ENCODE peak calls at places on chromosome 12, in seven cellular contexts. M is AG09319; C is CD4-positive, alpha-beta T cell; R is tibial artery; U is foreskin fibroblast; E is CD8-positive, alpha-beta T cell; X is A549. L is an unnamed sample.

GRCh38 chr12:23561536-23561935 is 387.9 kb downstream of the SOX5 start:
- DNase-seq in M (no peak), C (no peak), R (no peak), U (no peak), E (no peak), X (no peak), L (no peak)

GRCh38 chr12:85310456-85311076 is 30.5 kb downstream of the ALX1 start:
- DNase-seq in M (no peak), C (no peak), R (no peak), U (peak; percentile 8), E (no peak), X (no peak), L (no peak)

GRCh38 chr12:24079083-24079482 is 129.6 kb upstream of the SOX5 start:
- DNase-seq in M (no peak), C (no peak), R (no peak), U (no peak), E (no peak), X (no peak), L (no peak)

GRCh38 chr12:62191747-62192485 is 68.3 kb upstream of the USP15 start:
- DNase-seq in M (no peak), C (no peak), R (no peak), U (peak; percentile 61), E (peak; percentile 10), X (no peak), L (peak; percentile 22)

GRCh38 chr12:16112626-16113560 is 164.6 kb downstream of the SLC15A5 start:
- DNase-seq in M (peak; percentile 4), C (no peak), R (no peak), U (peak; percentile 16), E (no peak), X (no peak), L (no peak)

GRCh38 chr12:75781532-75782046 is 250.0 kb downstream of the PHLDA1 start:
- DNase-seq in M (no peak), C (no peak), R (no peak), U (peak; percentile 76), E (no peak), X (peak; percentile 29), L (no peak)

GRCh38 chr12:115541891-115542361 is 735.6 kb downstream of the MED13L start:
- DNase-seq in M (no peak), C (no peak), R (no peak), U (no peak), E (no peak), X (no peak), L (no peak)

GRCh38 chr12:21528953-21529352 is 2.9 kb downstream of the SPX start:
- DNase-seq in M (no peak), C (no peak), R (no peak), U (no peak), E (no peak), X (no peak), L (no peak)

GRCh38 chr12:42030588-42030987 is 114.1 kb downstream of the GXYLT1 start:
- DNase-seq in M (no peak), C (no peak), R (no peak), U (no peak), E (no peak), X (no peak), L (no peak)

GRCh38 chr12:119804011-119804641 is 73.0 kb downstream of the CIT start:
- DNase-seq in M (peak; percentile 23), C (no peak), R (no peak), U (peak; percentile 91), E (no peak), X (peak; percentile 71), L (no peak)

GRCh38 chr12:49578471-49579112 is 10.7 kb upstream of the MCRS1 start:
- DNase-seq in M (no peak), C (no peak), R (no peak), U (no peak), E (no peak), X (no peak), L (no peak)

GRCh38 chr12:82774666-82775065 is 88.0 kb downstream of the TMTC2 start:
- DNase-seq in M (no peak), C (no peak), R (no peak), U (no peak), E (no peak), X (no peak), L (no peak)

GRCh38 chr12:19620222-19620621 is 180.9 kb downstream of the AEBP2 start:
- DNase-seq in M (no peak), C (no peak), R (no peak), U (peak; percentile 13), E (peak; percentile 10), X (peak; percentile 61), L (no peak)

GRCh38 chr12:2119266-2119665 is 66.5 kb downstream of the CACNA1C start:
- DNase-seq in M (no peak), C (no peak), R (peak; percentile 61), U (no peak), E (no peak), X (no peak), L (no peak)

GRCh38 chr12:24605916-24606315 is 343.0 kb downstream of the BCAT1 start:
- DNase-seq in M (no peak), C (no peak), R (no peak), U (no peak), E (no peak), X (no peak), L (no peak)

GRCh38 chr12:124917841-124918621 is 3.6 kb upstream of the UBC start:
- DNase-seq in M (no peak), C (no peak), R (peak; percentile 62), U (no peak), E (no peak), X (no peak), L (no peak)

GRCh38 chr12:119780786-119781434 is 96.2 kb downstream of the CIT start:
- DNase-seq in M (no peak), C (no peak), R (no peak), U (peak; percentile 72), E (no peak), X (peak; percentile 64), L (no peak)

GRCh38 chr12:115963030-115963480 is 314.4 kb downstream of the MED13L start:
- DNase-seq in M (no peak), C (no peak), R (no peak), U (peak; percentile 76), E (no peak), X (no peak), L (no peak)

GRCh38 chr12:58066296-58066695 is 124.9 kb downstream of the ATP23 start:
- DNase-seq in M (no peak), C (no peak), R (no peak), U (no peak), E (no peak), X (no peak), L (no peak)

GRCh38 chr12:102474438-102475064 is 5.8 kb downstream of the IGF1 start:
- DNase-seq in M (no peak), C (no peak), R (no peak), U (no peak), E (no peak), X (no peak), L (no peak)

GRCh38 chr12:27344246-27344645 is 11.6 kb downstream of the BMAL2 start:
- DNase-seq in M (no peak), C (no peak), R (no peak), U (no peak), E (no peak), X (no peak), L (no peak)

GRCh38 chr12:53725824-53726223 is 1.4 kb downstream of the CALCOCO1 start:
- DNase-seq in M (no peak), C (no peak), R (peak; percentile 55), U (peak; percentile 49), E (no peak), X (no peak), L (no peak)

GRCh38 chr12:53726342-53726741 is 910 bp downstream of the CALCOCO1 start:
- DNase-seq in M (no peak), C (no peak), R (no peak), U (no peak), E (no peak), X (no peak), L (no peak)

GRCh38 chr12:53728206-53728605 is 954 bp upstream of the CALCOCO1 start:
- DNase-seq in M (no peak), C (no peak), R (no peak), U (no peak), E (no peak), X (no peak), L (no peak)

GRCh38 chr12:53726946-53727309 is 324 bp downstream of the CALCOCO1 start:
- DNase-seq in M (no peak), C (no peak), R (peak; percentile 74), U (peak; percentile 45), E (no peak), X (peak; percentile 38), L (no peak)

GRCh38 chr12:53727310-53728041 is at the start of gene CALCOCO1:
- DNase-seq in M (peak; percentile 91), C (peak; percentile 95), R (peak; percentile 99), U (peak; percentile 99), E (peak; percentile 95), X (peak; percentile 99), L (peak; percentile 90)
- TF ChIP-seq CTCF in M (no peak), C (no peak), R (no peak), U (no peak), E (no peak), X (no peak), L (no peak)

GRCh38 chr12:123264642-123265041 is 7.0 kb downstream of the CDK2AP1 start:
- DNase-seq in M (no peak), C (no peak), R (no peak), U (no peak), E (no peak), X (no peak), L (no peak)
- TF ChIP-seq CTCF in M (no peak), C (no peak), R (no peak), U (peak; percentile 10), E (no peak), X (no peak), L (no peak)

DNA sequence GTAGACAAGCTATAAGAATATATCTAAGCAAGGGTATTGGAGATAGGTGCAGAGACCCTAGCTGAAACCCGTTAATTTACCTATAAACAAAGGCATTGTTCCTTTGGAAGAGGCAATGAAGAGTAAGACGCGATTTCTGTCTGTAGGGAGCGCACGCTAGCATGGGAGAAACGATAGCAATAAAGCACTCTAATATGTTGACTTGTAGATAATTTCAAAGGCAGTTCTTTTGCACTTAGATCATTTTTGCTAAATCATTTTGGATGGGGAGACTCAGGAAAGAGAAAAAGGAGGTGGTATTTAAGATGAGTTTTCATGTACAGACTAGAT is 648 bp downstream of the CCDC77 start:
- DNase-seq in M (no peak), C (no peak), R (no peak), U (peak; percentile 67), E (no peak), X (no peak), L (no peak)
- TF ChIP-seq CTCF in M (peak; percentile 41), C (no peak), R (no peak), U (peak; percentile 40), E (no peak), X (peak; percentile 29), L (no peak)

GRCh38 chr12:66555113-66555512 is 123.8 kb downstream of the GRIP1 start:
- DNase-seq in M (no peak), C (no peak), R (no peak), U (peak; percentile 2), E (no peak), X (no peak), L (no peak)

GRCh38 chr12:66548338-66549049 is 130.4 kb downstream of the GRIP1 start:
- DNase-seq in M (no peak), C (no peak), R (no peak), U (no peak), E (no peak), X (no peak), L (no peak)

GRCh38 chr12:66549050-66549389 is 129.9 kb downstream of the GRIP1 start:
- DNase-seq in M (no peak), C (no peak), R (no peak), U (no peak), E (no peak), X (no peak), L (no peak)

GRCh38 chr12:66550626-66551025 is 128.2 kb downstream of the GRIP1 start:
- DNase-seq in M (no peak), C (no peak), R (no peak), U (no peak), E (no peak), X (no peak), L (no peak)

GRCh38 chr12:66552753-66553152 is 126.1 kb downstream of the GRIP1 start:
- DNase-seq in M (no peak), C (no peak), R (no peak), U (peak; percentile 6), E (no peak), X (no peak), L (no peak)
- TF ChIP-seq CTCF in M (no peak), C (no peak), R (no peak), U (no peak), E (no peak), X (no peak), L (no peak)